ENCODE peak calls at places on chromosomes 3 and 15, in seven cellular contexts. Q is cardiac fibroblast, M is right cardiac atrium, A is A549, N is astrocyte of the spinal cord, I is left lung, O is breast epithelium. E is an unnamed sample.

GRCh38 chr15:22891426-22892210 is 53.2 kb downstream of the NIPA2 start:
- DNase-seq in A (no peak), N (no peak), M (no peak), O (no peak), I (no peak), Q (no peak), E (no peak)

GRCh38 chr15:85289677-85290365 is 90.6 kb upstream of the AKAP13 start:
- DNase-seq in N (peak; percentile 39), O (no peak), M (peak; percentile 66), A (peak; percentile 96), Q (peak; percentile 59), I (peak; percentile 37), E (no peak)

GRCh38 chr3:129934234-129935123 is 40.0 kb upstream of the TRH start:
- DNase-seq in M (peak; percentile 55), A (peak; percentile 25), N (peak; percentile 28), Q (peak; percentile 43), O (no peak), I (no peak), E (no peak)

GRCh38 chr3:45509038-45509767 is 85.3 kb upstream of the LIMD1 start:
- DNase-seq in N (peak; percentile 99), Q (peak; percentile 96), I (no peak), A (no peak), M (no peak), O (no peak), E (peak; percentile 94)

GRCh38 chr3:177642482-177643163 is 445.3 kb upstream of the TBL1XR1 start:
- DNase-seq in Q (peak; percentile 16), O (no peak), N (no peak), I (no peak), M (no peak), A (no peak), E (no peak)

GRCh38 chr3:46930176-46930944 is 46.2 kb downstream of the CCDC12 start:
- DNase-seq in O (peak; percentile 12), I (peak; percentile 50), A (no peak), M (peak; percentile 66), Q (no peak), N (peak; percentile 10), E (no peak)

GRCh38 chr3:23968467-23969184 is 23.5 kb downstream of the NR1D2 start:
- DNase-seq in N (peak; percentile 14), M (peak; percentile 49), Q (peak; percentile 87), A (peak; percentile 40), O (no peak), I (no peak), E (no peak)

GRCh38 chr3:150414273-150414672 is 6.2 kb downstream of the TSC22D2 start:
- DNase-seq in Q (peak; percentile 59), A (no peak), I (no peak), O (no peak), M (no peak), N (peak; percentile 55), E (no peak)

GRCh38 chr3:58164916-58165821 is 45.6 kb downstream of the DNASE1L3 start:
- DNase-seq in M (no peak), N (peak; percentile 62), O (no peak), A (no peak), I (no peak), Q (no peak), E (no peak)

GRCh38 chr3:89223188-89223587 is 115.8 kb downstream of the EPHA3 start:
- DNase-seq in Q (no peak), O (no peak), M (no peak), A (no peak), N (no peak), I (no peak), E (peak; percentile 9)

GRCh38 chr3:132573657-132574260 is 23.3 kb upstream of the ACKR4 start:
- DNase-seq in I (no peak), N (no peak), O (no peak), A (no peak), M (no peak), Q (no peak), E (no peak)

GRCh38 chr15:90086868-90087268 is 15.4 kb downstream of the IDH2 start:
- DNase-seq in I (no peak), M (no peak), A (peak; percentile 79), Q (peak; percentile 63), O (no peak), N (peak; percentile 22), E (no peak)

GRCh38 chr3:154775821-154776548 is 304.1 kb upstream of the MME start:
- DNase-seq in A (no peak), N (no peak), M (no peak), Q (no peak), O (no peak), I (no peak), E (no peak)

GRCh38 chr15:41989573-41990242 is 17.4 kb upstream of the EHD4 start:
- DNase-seq in A (peak; percentile 73), O (peak; percentile 88), Q (peak; percentile 79), M (peak; percentile 93), I (peak; percentile 83), N (peak; percentile 71), E (no peak)

GRCh38 chr3:120449701-120450216 is 1.0 kb downstream of the FSTL1 start:
- DNase-seq in N (peak; percentile 76), M (no peak), A (peak; percentile 24), O (no peak), Q (peak; percentile 89), I (no peak), E (no peak)

GRCh38 chr15:53588773-53589172 is 170.7 kb downstream of the WDR72 start:
- DNase-seq in M (no peak), O (no peak), N (peak; percentile 96), I (no peak), A (peak; percentile 25), Q (peak; percentile 34), E (peak; percentile 92)

GRCh38 chr3:94645790-94646189 is 582.9 kb downstream of the NSUN3 start:
- DNase-seq in N (no peak), A (no peak), M (no peak), I (no peak), Q (no peak), O (no peak), E (no peak)

GRCh38 chr3:48633256-48633655 is 2.0 kb downstream of the SLC26A6 start:
- DNase-seq in Q (no peak), N (no peak), I (no peak), M (no peak), A (no peak), O (no peak), E (no peak)

GRCh38 chr3:181622365-181622764 is 89.4 kb upstream of the SOX2 start:
- DNase-seq in I (no peak), O (no peak), A (no peak), N (peak; percentile 69), M (no peak), Q (peak; percentile 79), E (peak; percentile 30)

GRCh38 chr15:73438651-73439050 is 4.3 kb upstream of the REC114 start:
- DNase-seq in O (no peak), N (no peak), Q (no peak), A (no peak), M (no peak), I (no peak), E (no peak)

GRCh38 chr3:16150285-16150684 is 24.2 kb upstream of the GALNT15 start:
- DNase-seq in O (no peak), N (no peak), A (no peak), Q (no peak), M (no peak), I (no peak), E (no peak)

GRCh38 chr3:72482589-72483249 is 365.5 kb downstream of the SHQ1 start:
- DNase-seq in Q (peak; percentile 84), N (peak; percentile 86), O (peak; percentile 62), I (peak; percentile 70), M (peak; percentile 81), A (peak; percentile 51), E (peak; percentile 60)

GRCh38 chr3:9698293-9698692 is 5.3 kb upstream of the CPNE9 start:
- DNase-seq in O (no peak), Q (no peak), A (no peak), M (no peak), N (no peak), I (no peak), E (no peak)

GRCh38 chr15:55230051-55230670 is 33.4 kb upstream of the RSL24D1 start:
- DNase-seq in Q (peak; percentile 52), O (no peak), N (peak; percentile 29), M (no peak), A (no peak), I (no peak), E (no peak)

DNA sequence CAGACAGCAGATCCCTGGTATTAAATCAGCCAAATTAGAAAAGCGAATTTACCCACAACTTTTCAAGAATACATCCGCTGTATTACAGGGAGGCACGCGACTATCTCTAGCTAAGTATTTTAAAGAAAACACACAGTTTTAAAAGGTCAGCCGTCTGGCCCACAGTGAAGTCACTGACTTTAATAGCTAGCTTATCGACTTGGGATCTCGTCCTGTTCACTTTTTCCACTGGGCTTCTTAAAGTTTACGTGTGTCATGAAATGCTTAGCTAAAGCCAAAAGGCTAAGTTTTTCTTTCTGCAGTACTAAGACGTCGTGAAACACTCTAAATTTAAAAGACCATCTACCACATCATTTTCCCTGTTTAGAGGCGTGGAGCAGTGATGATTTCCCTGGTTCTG is 27.2 kb downstream of the LRIG1 start:
- DNase-seq in O (no peak), Q (peak; percentile 70), M (no peak), A (no peak), I (no peak), N (peak; percentile 86), E (no peak)
- H3K4me3 ChIP-seq in O (no peak overlapping the region), Q (no peak overlapping the region), M (no peak overlapping the region), A (no peak overlapping the region), I (no peak overlapping the region), N (no peak overlapping the region), E (no peak overlapping the region)

GRCh38 chr3:112639451-112640332 is 1.3 kb downstream of the CCDC80 start:
- DNase-seq in N (no peak), A (no peak), O (no peak), I (no peak), Q (no peak), M (no peak), E (no peak)
- H3K4me3 ChIP-seq in N (peak overlapping the region; percentile 74), A (peak overlapping the region; percentile 47), O (peak overlapping the region; percentile 46), I (peak overlapping the region; percentile 26), Q (peak overlapping the region; percentile 64), M (peak overlapping the region; percentile 44), E (peak overlapping the region; percentile 74)

DNA sequence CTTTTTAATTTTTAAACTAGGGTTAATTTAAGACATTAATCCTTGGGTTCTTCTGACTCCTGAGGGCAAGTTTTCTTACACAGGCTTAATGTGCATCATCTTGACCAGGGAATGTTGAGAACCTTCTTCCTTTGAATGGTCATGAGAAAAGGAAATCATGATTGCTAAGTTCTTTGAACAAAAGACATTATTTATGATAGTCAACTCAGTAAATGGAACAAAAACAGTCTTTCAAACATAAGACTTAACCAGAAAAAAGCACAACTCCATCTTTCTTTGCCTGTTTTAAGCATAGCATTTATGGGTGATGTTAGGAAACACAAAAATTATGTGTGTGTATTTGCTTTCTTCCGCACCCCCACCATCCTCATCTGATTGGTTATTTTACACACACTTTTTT is 5.4 kb downstream of the TLNRD1 start:
- DNase-seq in N (no peak), O (no peak), I (no peak), M (no peak), Q (no peak), A (no peak), E (no peak)
- H3K4me3 ChIP-seq in N (no peak overlapping the region), O (no peak overlapping the region), I (no peak overlapping the region), M (no peak overlapping the region), Q (no peak overlapping the region), A (no peak overlapping the region), E (no peak overlapping the region)

DNA sequence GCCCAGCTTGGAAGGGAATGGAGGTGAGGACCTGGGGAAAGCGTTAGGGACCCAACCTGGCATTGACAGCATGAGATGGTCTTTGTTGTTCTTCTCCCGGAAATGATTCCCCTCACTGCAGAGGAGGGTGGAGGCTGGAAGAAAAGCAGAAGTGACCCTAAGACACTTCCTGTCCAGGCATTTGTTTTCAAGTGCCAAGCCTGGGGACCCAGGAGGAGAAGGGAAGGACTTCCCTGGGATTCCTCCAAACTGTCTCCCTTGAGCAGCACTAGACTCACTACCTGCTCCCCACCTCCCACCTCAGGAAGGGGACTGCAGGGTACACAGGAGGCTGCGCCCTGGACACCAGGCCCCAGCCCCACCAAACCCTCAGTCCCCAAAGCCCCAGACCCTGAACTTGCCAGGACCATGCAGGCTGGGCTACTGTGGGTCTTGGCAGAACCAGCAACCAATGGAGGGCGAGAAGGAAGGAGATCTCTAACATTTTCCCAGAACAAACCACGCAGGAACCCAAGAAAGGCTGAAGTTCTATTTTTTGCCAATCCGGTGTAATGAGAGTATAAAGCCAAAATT is 9.8 kb upstream of the VIPR1 start:
- DNase-seq in A (no peak), M (no peak), O (peak; percentile 31), Q (no peak), N (no peak), I (no peak), E (no peak)
- H3K4me3 ChIP-seq in A (no peak overlapping the region), M (no peak overlapping the region), O (no peak overlapping the region), Q (no peak overlapping the region), N (no peak overlapping the region), I (no peak overlapping the region), E (no peak overlapping the region)

E was measured in skeletal muscle cell.